ENCODE peak calls at places on chromosomes 5 and 9, in ten cellular contexts. C, M, K, Q, R, P, Y, I, S and O are unnamed samples.

GRCh38 chr5:118980017-118980416 is 8.3 kb downstream of the DTWD2 start:
- DNase-seq in C (no peak), M (no peak), K (no peak), Q (no peak), R (no peak), P (no peak), Y (no peak), I (no peak), S (no peak), O (no peak)

GRCh38 chr9:130884542-130885421 is 11.8 kb downstream of the QRFP start:
- DNase-seq in C (no peak), M (no peak), K (no peak), Q (no peak), R (no peak), P (no peak), Y (no peak), I (no peak), S (no peak), O (peak; percentile 67)

GRCh38 chr5:149581192-149581861 is at the start of gene ARHGEF37:
- DNase-seq in C (peak; percentile 50), M (peak; percentile 34), K (peak; percentile 43), Q (peak; percentile 61), R (no peak), P (no peak), Y (peak; percentile 80), I (peak; percentile 80), S (peak; percentile 45), O (peak; percentile 88)

GRCh38 chr5:5198111-5198510 is 58.0 kb downstream of the ADAMTS16 start:
- DNase-seq in C (no peak), M (no peak), K (no peak), Q (no peak), R (no peak), P (no peak), Y (no peak), I (no peak), S (no peak), O (no peak)

GRCh38 chr5:154823605-154824004 is 26.8 kb downstream of the FAXDC2 start:
- DNase-seq in C (no peak), M (no peak), K (no peak), Q (no peak), R (no peak), P (no peak), Y (no peak), I (no peak), S (no peak), O (no peak)

GRCh38 chr5:68368686-68369359 is 153.3 kb downstream of the PIK3R1 start:
- DNase-seq in C (peak; percentile 35), M (no peak), K (peak; percentile 81), Q (peak; percentile 45), R (peak; percentile 23), P (no peak), Y (no peak), I (peak; percentile 92), S (no peak), O (no peak)

GRCh38 chr9:23041466-23041865 is 594.8 kb downstream of the DMRTA1 start:
- DNase-seq in C (no peak), M (no peak), K (no peak), Q (no peak), R (no peak), P (no peak), Y (no peak), I (no peak), S (no peak), O (no peak)

GRCh38 chr5:80186634-80187033 is 69.2 kb downstream of the SERINC5 start:
- DNase-seq in C (peak; percentile 86), M (no peak), K (no peak), Q (peak; percentile 59), R (no peak), P (no peak), Y (no peak), I (no peak), S (no peak), O (no peak)

GRCh38 chr5:181243020-181243520 is 636 bp downstream of the RACK1 start:
- DNase-seq in C (peak; percentile 27), M (no peak), K (no peak), Q (no peak), R (no peak), P (no peak), Y (peak; percentile 34), I (no peak), S (no peak), O (no peak)

GRCh38 chr9:5513966-5514365 is 3.6 kb downstream of the PDCD1LG2 start:
- DNase-seq in C (no peak), M (no peak), K (no peak), Q (no peak), R (no peak), P (no peak), Y (no peak), I (no peak), S (no peak), O (no peak)

GRCh38 chr5:1159774-1160406 is 41.5 kb upstream of the SLC6A19 start:
- DNase-seq in C (no peak), M (no peak), K (no peak), Q (no peak), R (no peak), P (no peak), Y (no peak), I (no peak), S (no peak), O (no peak)

GRCh38 chr5:115773010-115773580 is 43.4 kb downstream of the CDO1 start:
- DNase-seq in C (no peak), M (no peak), K (no peak), Q (no peak), R (no peak), P (no peak), Y (no peak), I (no peak), S (no peak), O (no peak)

GRCh38 chr5:157029457-157029856 is 29.5 kb downstream of the HAVCR1 start:
- DNase-seq in C (no peak), M (no peak), K (no peak), Q (no peak), R (no peak), P (no peak), Y (no peak), I (no peak), S (no peak), O (no peak)

GRCh38 chr5:1449081-1449630 is 3.9 kb upstream of the SLC6A3 start:
- DNase-seq in C (no peak), M (no peak), K (no peak), Q (no peak), R (no peak), P (no peak), Y (no peak), I (no peak), S (no peak), O (no peak)